ENCODE peak calls at places on chromosomes 6 and 20, in six cellular contexts. P is testis, U is adrenal gland, X is brain microvascular endothelial cell, F is stomach, O is heart right ventricle. J is an unnamed sample.

GRCh38 chr20:16615199-16615598 is 42.0 kb upstream of the KIF16B start:
- DNase-seq in F (no peak), P (no peak), U (peak; percentile 22), X (peak; percentile 69), O (peak; percentile 29), J (no peak)

GRCh38 chr6:127775371-127775770 is 125.5 kb downstream of the THEMIS start:
- DNase-seq in U (no peak), O (no peak), X (no peak), F (no peak), P (no peak), J (no peak)

GRCh38 chr6:88662163-88662580 is 301.2 kb downstream of the RNGTT start:
- DNase-seq in F (peak; percentile 36), X (no peak), P (no peak), U (no peak), O (no peak), J (no peak)

GRCh38 chr6:101608724-101609123 is 215.2 kb downstream of the GRIK2 start:
- DNase-seq in F (no peak), X (no peak), O (no peak), U (no peak), P (no peak), J (no peak)

GRCh38 chr6:21893778-21894177 is 300.2 kb downstream of the SOX4 start:
- DNase-seq in X (no peak), P (no peak), O (no peak), U (no peak), F (no peak), J (no peak)

GRCh38 chr20:50216543-50217206 is 26.0 kb downstream of the CEBPB start:
- DNase-seq in O (no peak), F (no peak), X (no peak), U (no peak), P (no peak), J (peak; percentile 26)

GRCh38 chr6:144195671-144196070 is 45.4 kb downstream of the STX11 start:
- DNase-seq in F (no peak), X (peak; percentile 23), U (no peak), P (no peak), O (no peak), J (no peak)

GRCh38 chr6:137827977-137828815 is 38.9 kb upstream of the TNFAIP3 start:
- DNase-seq in P (no peak), X (no peak), O (no peak), U (no peak), F (no peak), J (no peak)

GRCh38 chr20:19995220-19995863 is 21.8 kb upstream of the NAA20 start:
- DNase-seq in O (peak; percentile 47), F (no peak), P (peak; percentile 56), X (no peak), U (no peak), J (no peak)

GRCh38 chr20:57659789-57660509 is 39.7 kb upstream of the ZBP1 start:
- DNase-seq in P (peak; percentile 7), F (peak; percentile 18), O (no peak), U (peak; percentile 4), X (no peak), J (no peak)

GRCh38 chr6:24478903-24479302 is 10.5 kb downstream of the GPLD1 start:
- DNase-seq in O (no peak), P (no peak), U (no peak), F (no peak), X (no peak), J (no peak)

GRCh38 chr6:160069050-160069454 is 52.6 kb upstream of the SLC22A1 start:
- DNase-seq in P (no peak), U (no peak), O (no peak), X (no peak), F (no peak), J (no peak)

GRCh38 chr6:80520195-80520594 is 413.7 kb downstream of the BCKDHB start:
- DNase-seq in P (no peak), O (no peak), F (no peak), X (no peak), U (no peak), J (no peak)

GRCh38 chr6:34391711-34392496 is 565 bp downstream of the NUDT3 start:
- DNase-seq in X (peak; percentile 27), O (peak; percentile 54), P (peak; percentile 73), F (peak; percentile 55), U (peak; percentile 49), J (peak; percentile 73)

GRCh38 chr20:17749979-17750721 is 50.4 kb downstream of the BANF2 start:
- DNase-seq in F (peak; percentile 29), X (peak; percentile 53), U (peak; percentile 53), P (no peak), O (peak; percentile 83), J (peak; percentile 64)

GRCh38 chr20:44717986-44718385 is 2.8 kb downstream of the CCN5 start:
- DNase-seq in U (no peak), X (no peak), F (no peak), P (no peak), O (no peak), J (no peak)

GRCh38 chr6:149701699-149702098 is 16.2 kb downstream of the LATS1 start:
- DNase-seq in P (no peak), X (no peak), U (no peak), O (no peak), F (no peak), J (no peak)

GRCh38 chr6:166112580-166112979 is 55.1 kb downstream of the TBXT start:
- DNase-seq in O (no peak), U (no peak), X (peak; percentile 90), F (no peak), P (no peak), J (no peak)

GRCh38 chr20:60237981-60238380 is 279.8 kb downstream of the CDH26 start:
- DNase-seq in O (no peak), P (no peak), X (no peak), F (no peak), U (no peak), J (no peak)

GRCh38 chr20:44683263-44684046 is 31.7 kb upstream of the CCN5 start:
- DNase-seq in O (no peak), F (peak; percentile 71), X (no peak), U (no peak), P (peak; percentile 67), J (no peak)

GRCh38 chr20:46430921-46431712 is 24.7 kb upstream of the ELMO2 start:
- DNase-seq in P (no peak), X (no peak), O (no peak), U (no peak), F (no peak), J (no peak)

GRCh38 chr6:37155394-37156312 is 14.3 kb upstream of the PIM1 start:
- DNase-seq in O (no peak), P (no peak), X (no peak), U (no peak), F (peak; percentile 40), J (no peak)

GRCh38 chr6:30819287-30819917 is 64.9 kb upstream of the DDR1 start:
- DNase-seq in O (no peak), F (no peak), U (no peak), X (no peak), P (no peak), J (no peak)

GRCh38 chr6:83853968-83854501 is 875 bp downstream of the RIPPLY2 start:
- DNase-seq in P (no peak), O (no peak), U (no peak), F (no peak), X (no peak), J (no peak)

GRCh38 chr20:58039569-58040092 is 188.8 kb downstream of the ANKRD60 start:
- DNase-seq in P (no peak), U (no peak), F (no peak), O (no peak), X (no peak), J (no peak)

GRCh38 chr6:45507156-45507555 is 129.4 kb upstream of the SUPT3H start:
- DNase-seq in X (no peak), O (no peak), F (no peak), P (no peak), U (no peak), J (no peak)

GRCh38 chr20:62466071-62466760 is 9.6 kb downstream of the GATA5 start:
- DNase-seq in U (no peak), F (no peak), X (no peak), O (no peak), P (no peak), J (no peak)

GRCh38 chr20:61436674-61437279 is 184.7 kb downstream of the CDH4 start:
- DNase-seq in F (no peak), O (no peak), U (no peak), P (no peak), X (no peak), J (no peak)

GRCh38 chr20:8131598-8132014 is 460 bp upstream of the PLCB1 start:
- DNase-seq in P (no peak), X (peak; percentile 40), U (no peak), O (no peak), F (no peak), J (no peak)
- H3K4me3 ChIP-seq in P (peak overlapping the region; percentile 68), X (peak overlapping the region; percentile 58), U (no peak overlapping the region), O (peak overlapping the region; percentile 76), F (peak overlapping the region; percentile 86), J (no peak overlapping the region)

GRCh38 chr6:161435426-161436065 is 161.7 kb upstream of the AGPAT4 start:
- DNase-seq in X (peak; percentile 32), O (no peak), F (no peak), P (no peak), U (peak; percentile 29), J (no peak)
- H3K36me3 ChIP-seq in X (no peaks in the 10 kb centered on the region), O (no peaks in the 10 kb centered on the region), F (no peaks in the 10 kb centered on the region), P (no peaks in the 10 kb centered on the region), U (no peaks in the 10 kb centered on the region), J (no peaks in the 10 kb centered on the region)

GRCh38 chr6:50128420-50129005 is 78.8 kb upstream of the DEFB112 start:
- DNase-seq in P (no peak), X (no peak), F (no peak), U (no peak), O (no peak), J (no peak)

GRCh38 chr6:50120300-50120699 is 70.6 kb upstream of the DEFB112 start:
- DNase-seq in P (no peak), U (no peak), X (no peak), F (no peak), O (no peak), J (no peak)

GRCh38 chr6:50124572-50124971 is 74.8 kb upstream of the DEFB112 start:
- DNase-seq in O (no peak), X (no peak), F (no peak), U (no peak), P (no peak), J (no peak)

GRCh38 chr6:50123686-50124085 is 74.0 kb upstream of the DEFB112 start:
- DNase-seq in F (no peak), O (no peak), X (no peak), U (no peak), P (no peak), J (no peak)
- H3K27ac ChIP-seq in F (no peak overlapping the region), O (no peak overlapping the region), X (no peak overlapping the region), U (no peak overlapping the region), P (no peak overlapping the region), J (no peak overlapping the region)

DNA sequence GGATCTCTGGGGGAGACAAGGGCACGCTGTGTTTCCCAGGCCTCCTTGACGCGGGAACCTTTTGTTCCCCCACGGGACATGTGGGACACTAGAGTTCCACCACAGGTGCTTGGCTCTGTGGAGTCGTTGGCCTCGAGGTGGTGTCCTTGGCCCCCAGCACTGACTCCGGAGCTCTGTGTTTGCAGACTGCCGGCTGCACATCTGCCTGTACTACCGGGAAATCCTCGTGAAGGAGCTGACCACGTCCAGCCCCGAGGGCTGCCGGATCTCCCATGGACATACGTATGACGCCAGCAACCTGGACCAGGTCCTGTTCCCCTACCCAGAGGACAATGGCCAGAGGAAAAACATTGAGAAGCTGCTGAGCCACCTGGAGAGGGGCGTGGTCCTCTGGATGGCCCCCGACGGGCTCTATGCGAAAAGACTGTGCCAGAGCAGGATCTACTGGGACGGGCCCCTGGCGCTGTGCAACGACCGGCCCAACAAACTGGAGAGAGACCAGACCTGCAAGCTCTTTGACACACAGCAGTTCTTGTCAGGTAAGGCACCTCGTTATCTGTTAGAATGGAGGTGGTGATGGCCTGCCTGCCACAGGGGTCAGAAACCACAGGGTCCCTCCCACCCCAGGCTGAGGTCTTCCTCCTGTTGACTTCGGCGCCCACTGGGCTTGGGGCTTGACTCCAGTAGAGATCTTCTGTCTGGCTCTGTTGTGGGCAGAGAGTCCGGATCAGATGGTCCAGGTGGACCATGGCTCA is 9.9 kb downstream of the IRF4 start:
- DNase-seq in F (no peak), O (no peak), U (no peak), P (no peak), X (no peak), J (no peak)
- H3K4me3 ChIP-seq in F (no peak overlapping the region), O (no peak overlapping the region), U (no peak overlapping the region), P (no peak overlapping the region), X (no peak overlapping the region), J (no peak overlapping the region)